ENCODE peak calls at places on chromosome 5, in six cellular contexts. V is B cell; R is fibroblast of lung; E is type B pancreatic cell; S is HFFc6; L is CD8-positive, alpha-beta T cell. J is an unnamed sample.

GRCh38 chr5:136043968-136044610 is 15.3 kb downstream of the TGFBI start:
- DNase-seq in V (no peak), R (no peak), S (no peak), L (no peak), E (no peak), J (no peak)

GRCh38 chr5:33072700-33073099 is 361.6 kb downstream of the NPR3 start:
- DNase-seq in L (no peak), S (no peak), E (no peak), R (peak; percentile 37), V (no peak), J (no peak)

GRCh38 chr5:161399996-161400562 is 146.4 kb downstream of the GABRB2 start:
- DNase-seq in L (no peak), R (no peak), S (no peak), V (no peak), E (no peak), J (no peak)

GRCh38 chr5:35815089-35815936 is 41.4 kb upstream of the IL7R start:
- DNase-seq in R (no peak), E (no peak), S (peak; percentile 10), V (no peak), L (no peak), J (no peak)

GRCh38 chr5:93636850-93637249 is 53.8 kb downstream of the NR2F1 start:
- DNase-seq in S (no peak), R (no peak), E (no peak), L (no peak), V (no peak), J (no peak)

GRCh38 chr5:1865948-1866347 is 16.8 kb downstream of the IRX4 start:
- DNase-seq in L (no peak), S (no peak), V (no peak), R (no peak), E (no peak), J (no peak)

GRCh38 chr5:107682533-107682932 is 11.8 kb upstream of the EFNA5 start:
- DNase-seq in E (no peak), R (no peak), L (no peak), V (no peak), S (no peak), J (no peak)

GRCh38 chr5:170315154-170315553 is 17.6 kb upstream of the LCP2 start:
- DNase-seq in L (no peak), R (peak; percentile 16), S (no peak), E (no peak), V (no peak), J (no peak)

GRCh38 chr5:138035605-138036537 is 3.0 kb upstream of the FAM13B start:
- DNase-seq in E (no peak), R (peak; percentile 81), L (peak; percentile 61), V (peak; percentile 63), S (peak; percentile 94), J (no peak)

GRCh38 chr5:73996181-73996770 is 370.3 kb downstream of the ARHGEF28 start:
- DNase-seq in S (no peak), R (no peak), E (no peak), V (no peak), L (no peak), J (no peak)

GRCh38 chr5:134083517-134083916 is 31.0 kb upstream of the TCF7 start:
- DNase-seq in R (peak; percentile 81), V (no peak), L (no peak), S (no peak), E (no peak), J (no peak)

GRCh38 chr5:103293099-103293498 is 34.5 kb downstream of the MACIR start:
- DNase-seq in E (no peak), L (no peak), R (no peak), V (no peak), S (no peak), J (no peak)

GRCh38 chr5:33583332-33583731 is 142.6 kb downstream of the TARS1 start:
- DNase-seq in R (no peak), S (no peak), L (no peak), E (no peak), V (no peak), J (no peak)

GRCh38 chr5:93532370-93532769 is 48.6 kb downstream of the NR2F1-AS1 start:
- DNase-seq in S (peak; percentile 68), V (no peak), E (no peak), L (no peak), R (peak; percentile 94), J (no peak)

GRCh38 chr5:151906246-151906645 is 18.4 kb downstream of the GLRA1 start:
- DNase-seq in L (no peak), V (no peak), R (peak; percentile 63), E (no peak), S (peak; percentile 8), J (no peak)

GRCh38 chr5:181192337-181193046 is 12.5 kb downstream of the TRIM7 start:
- DNase-seq in S (no peak), L (no peak), R (no peak), E (no peak), V (no peak), J (no peak)

GRCh38 chr5:111681791-111682190 is 75.2 kb downstream of the NREP start:
- DNase-seq in S (no peak), L (no peak), V (no peak), R (no peak), E (no peak), J (no peak)

GRCh38 chr5:170751631-170752030 is 31.9 kb upstream of the GABRP start:
- DNase-seq in E (no peak), R (no peak), S (no peak), L (no peak), V (no peak), J (no peak)

GRCh38 chr5:76729373-76730290 is 13.7 kb downstream of the F2R start:
- DNase-seq in S (no peak), L (no peak), V (no peak), E (no peak), R (no peak), J (no peak)

GRCh38 chr5:178115136-178115834 is 2.0 kb downstream of the N4BP3 start:
- DNase-seq in V (no peak), E (no peak), R (no peak), S (no peak), L (peak; percentile 33), J (no peak)

GRCh38 chr5:103475629-103476240 is 86.9 kb downstream of the NUDT12 start:
- DNase-seq in E (no peak), R (peak; percentile 36), V (no peak), S (peak; percentile 62), L (no peak), J (no peak)

GRCh38 chr5:10123254-10123989 is 126.3 kb downstream of the ATPSCKMT start:
- DNase-seq in E (no peak), L (no peak), V (no peak), S (no peak), R (no peak), J (peak; percentile 42)

GRCh38 chr5:63205976-63206375 is 627.4 kb downstream of the LRRC70 start:
- DNase-seq in R (no peak), S (no peak), L (no peak), E (no peak), V (no peak), J (no peak)

GRCh38 chr5:144133050-144133633 is 37.3 kb downstream of the YIPF5 start:
- DNase-seq in E (no peak), S (no peak), L (no peak), V (no peak), R (no peak), J (no peak)

GRCh38 chr5:74007193-74007592 is 381.2 kb downstream of the ARHGEF28 start:
- DNase-seq in L (no peak), E (no peak), S (no peak), V (no peak), R (no peak), J (no peak)

GRCh38 chr5:136620016-136620419 is 254.7 kb upstream of the TRPC7 start:
- DNase-seq in E (no peak), L (no peak), V (no peak), R (peak; percentile 70), S (peak; percentile 80), J (no peak)

GRCh38 chr5:13659391-13659790 is 285.1 kb downstream of the DNAH5 start:
- DNase-seq in L (no peak), R (peak; percentile 35), V (no peak), S (no peak), E (no peak), J (no peak)

GRCh38 chr5:2137444-2138050 is 254.8 kb upstream of the IRX4 start:
- DNase-seq in S (no peak), L (no peak), E (no peak), R (no peak), V (no peak), J (no peak)

GRCh38 chr5:100188339-100188738 is 346.8 kb upstream of the FAM174A start:
- DNase-seq in E (no peak), L (no peak), V (no peak), S (no peak), R (peak; percentile 44), J (no peak)

GRCh38 chr5:100186181-100186580 is 349.0 kb upstream of the FAM174A start:
- DNase-seq in V (no peak), S (no peak), R (no peak), L (no peak), E (no peak), J (no peak)

GRCh38 chr5:100182402-100182801 is 352.8 kb upstream of the FAM174A start:
- DNase-seq in V (no peak), E (no peak), L (no peak), S (no peak), R (no peak), J (no peak)
- TF ChIP-seq CTCF in V (no peak), E (no peak), L (no peak), S (no peak), R (no peak), J (no peak)

GRCh38 chr5:56595561-56595960 is 219.8 kb upstream of the MAP3K1 start:
- DNase-seq in L (no peak), E (no peak), R (peak; percentile 32), V (no peak), S (no peak), J (no peak)
- TF ChIP-seq CTCF in L (no peak), E (no peak), R (no peak), V (no peak), S (no peak), J (no peak)

GRCh38 chr5:150389759-150390256 is 22.9 kb downstream of the CD74 start:
- DNase-seq in R (no peak), V (no peak), S (no peak), L (no peak), E (no peak), J (no peak)
- TF ChIP-seq CTCF in R (no peak), V (peak; percentile 18), S (no peak), L (no peak), E (peak; percentile 23), J (no peak)

GRCh38 chr5:154418344-154418820 is 27.4 kb upstream of the SAP30L start:
- DNase-seq in V (no peak), L (no peak), R (peak; percentile 51), S (no peak), E (no peak), J (no peak)

GRCh38 chr5:154419236-154419635 is 26.6 kb upstream of the SAP30L start:
- DNase-seq in E (no peak), S (no peak), L (no peak), V (no peak), R (no peak), J (peak; percentile 82)

GRCh38 chr5:154422298-154422697 is 23.5 kb upstream of the SAP30L start:
- DNase-seq in R (no peak), V (no peak), E (no peak), S (no peak), L (no peak), J (no peak)

DNA sequence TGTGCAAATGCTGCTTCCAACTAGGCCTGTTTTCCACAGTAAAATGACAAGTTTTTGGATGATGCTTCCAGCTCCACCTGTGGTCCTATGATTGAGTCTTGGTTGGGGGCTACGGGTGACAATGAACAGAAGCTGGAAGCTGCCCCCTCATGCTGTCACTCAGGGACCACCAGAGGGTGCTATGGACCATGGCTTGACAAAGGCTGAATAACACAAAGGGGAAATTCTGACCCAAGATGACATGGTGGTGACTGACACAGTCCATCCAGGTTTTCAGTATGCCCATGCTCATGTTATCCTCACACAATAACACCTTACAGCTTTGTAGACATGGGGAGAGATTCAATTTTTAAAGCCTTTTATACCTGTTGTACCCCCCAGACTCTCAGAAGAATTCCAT is 23.9 kb upstream of the SAP30L start:
- DNase-seq in V (no peak), L (no peak), R (no peak), E (no peak), S (no peak), J (peak; percentile 32)
- TF ChIP-seq CTCF in V (no peak), L (no peak), R (peak; percentile 26), E (peak; percentile 53), S (peak; percentile 75), J (peak; percentile 30)